ENCODE peak calls at places on chromosomes 3 and 15, in five cellular contexts. One of them, this sample, is unnamed.

GRCh38 chr3:119457260-119457659 is 6.2 kb downstream of the TMEM39A start:
- DNase-seq in K562: no peak
- DNase-seq in HepG2: no peak
- DNase-seq in H1: no peak
- DNase-seq in GM12878: no peak
- DNase-seq in this sample: no peak

GRCh38 chr3:170717410-170718402 is 131.8 kb upstream of the SLC7A14 start:
- DNase-seq in K562: peak; percentile 46
- DNase-seq in HepG2: no peak
- DNase-seq in H1: no peak
- DNase-seq in GM12878: no peak
- DNase-seq in this sample: no peak

GRCh38 chr3:88572450-88572849 is 422.7 kb downstream of the C3orf38 start:
- DNase-seq in K562: no peak
- DNase-seq in HepG2: no peak
- DNase-seq in H1: no peak
- DNase-seq in GM12878: no peak
- DNase-seq in this sample: no peak

GRCh38 chr3:48678056-48678455 is 7.7 kb downstream of the NCKIPSD start:
- DNase-seq in K562: no peak
- DNase-seq in HepG2: no peak
- DNase-seq in H1: no peak
- DNase-seq in GM12878: no peak
- DNase-seq in this sample: no peak

GRCh38 chr15:31080618-31081017 is 20.9 kb downstream of the TRPM1 start:
- DNase-seq in K562: peak; percentile 95
- DNase-seq in HepG2: no peak
- DNase-seq in H1: peak; percentile 41
- DNase-seq in GM12878: no peak
- DNase-seq in this sample: peak; percentile 96

GRCh38 chr15:76973362-76973743 is 21.6 kb upstream of the PSTPIP1 start:
- DNase-seq in K562: peak; percentile 35
- DNase-seq in HepG2: peak; percentile 12
- DNase-seq in H1: peak; percentile 54
- DNase-seq in GM12878: no peak
- DNase-seq in this sample: peak; percentile 92

GRCh38 chr3:183131735-183132134 is 30.8 kb downstream of the LAMP3 start:
- DNase-seq in K562: no peak
- DNase-seq in HepG2: no peak
- DNase-seq in H1: no peak
- DNase-seq in GM12878: no peak
- DNase-seq in this sample: no peak

GRCh38 chr15:99925661-99926461 is 192.6 kb upstream of the LYSMD4 start:
- DNase-seq in K562: peak; percentile 35
- DNase-seq in HepG2: no peak
- DNase-seq in H1: no peak
- DNase-seq in GM12878: no peak
- DNase-seq in this sample: peak; percentile 65

GRCh38 chr15:101115887-101116680 is 135.8 kb downstream of the CHSY1 start:
- DNase-seq in K562: no peak
- DNase-seq in HepG2: no peak
- DNase-seq in H1: no peak
- DNase-seq in GM12878: no peak
- DNase-seq in this sample: no peak

GRCh38 chr15:41546846-41547786 is 3.1 kb upstream of the RPAP1 start:
- DNase-seq in K562: peak; percentile 22
- DNase-seq in HepG2: no peak
- DNase-seq in H1: no peak
- DNase-seq in GM12878: no peak
- DNase-seq in this sample: no peak

GRCh38 chr3:111069974-111070751 is 1.5 kb upstream of the NECTIN3 start:
- DNase-seq in K562: no peak
- DNase-seq in HepG2: no peak
- DNase-seq in H1: no peak
- DNase-seq in GM12878: no peak
- DNase-seq in this sample: peak; percentile 45

GRCh38 chr3:65484964-65485363 is 553.8 kb downstream of the MAGI1 start:
- DNase-seq in K562: no peak
- DNase-seq in HepG2: no peak
- DNase-seq in H1: no peak
- DNase-seq in GM12878: no peak
- DNase-seq in this sample: no peak

GRCh38 chr3:158737987-158738615 is 5.8 kb upstream of the RARRES1 start:
- DNase-seq in K562: no peak
- DNase-seq in HepG2: no peak
- DNase-seq in H1: no peak
- DNase-seq in GM12878: no peak
- DNase-seq in this sample: no peak

GRCh38 chr3:154310840-154311239 is 13.4 kb downstream of the DHX36 start:
- DNase-seq in K562: no peak
- DNase-seq in HepG2: no peak
- DNase-seq in H1: no peak
- DNase-seq in GM12878: no peak
- DNase-seq in this sample: no peak

DNA sequence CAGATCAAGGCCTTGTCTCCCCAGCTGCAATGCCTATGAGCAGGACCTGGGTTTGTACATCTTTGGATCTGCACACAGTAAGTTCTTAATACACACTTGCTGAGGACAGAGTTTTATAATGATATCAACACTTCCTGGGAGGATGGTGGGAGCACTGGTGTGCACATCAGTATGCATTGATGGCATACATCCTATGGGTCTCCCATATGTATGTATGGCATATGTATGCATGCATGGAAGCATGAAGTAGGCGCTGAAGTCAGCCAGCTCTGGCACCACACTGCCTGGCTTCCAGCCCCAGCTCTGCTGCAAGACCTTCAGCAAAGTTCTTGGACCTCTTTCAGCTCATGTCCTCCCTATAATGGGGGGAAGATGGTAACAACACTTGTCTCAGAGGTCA is 68.2 kb downstream of the MYLK start:
- DNase-seq in K562: no peak
- DNase-seq in HepG2: no peak
- DNase-seq in H1: no peak
- DNase-seq in GM12878: no peak
- DNase-seq in this sample: no peak
- H3K4me2 ChIP-seq in K562: no peak overlapping the region
- H3K4me2 ChIP-seq in HepG2: no peak overlapping the region
- H3K4me2 ChIP-seq in H1: no peak overlapping the region
- H3K4me2 ChIP-seq in GM12878: no peak overlapping the region
- H3K4me2 ChIP-seq in this sample: no peak overlapping the region

DNA sequence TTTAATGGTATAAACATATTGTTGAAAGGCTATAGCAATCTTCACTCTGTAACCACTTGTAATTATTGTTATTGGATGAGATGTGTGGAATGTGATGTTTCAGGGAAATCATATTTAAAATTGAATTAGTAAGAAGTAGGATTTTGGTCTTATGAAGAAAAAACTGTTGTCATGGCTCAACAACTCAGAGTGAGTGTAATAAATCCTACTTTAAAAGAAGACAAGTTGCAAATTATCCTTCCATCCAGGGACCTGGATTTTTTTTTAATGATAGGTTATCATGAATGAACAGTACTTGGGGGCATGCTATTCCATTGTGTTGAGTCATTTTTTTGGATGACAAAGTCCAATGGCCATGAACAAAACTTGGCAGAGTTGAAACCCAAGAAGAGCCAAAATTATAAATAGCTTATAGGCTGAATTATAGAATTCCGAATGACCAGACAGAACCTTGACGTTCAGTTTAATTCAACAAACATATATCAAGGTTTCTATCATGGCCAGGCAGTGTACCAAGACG is 625.5 kb upstream of the ZNF717 start:
- DNase-seq in K562: no peak
- DNase-seq in HepG2: no peak
- DNase-seq in H1: no peak
- DNase-seq in GM12878: no peak
- DNase-seq in this sample: no peak
- TF ChIP-seq CREB1 in K562: no peak
- TF ChIP-seq CREB1 in HepG2: no peak
- TF ChIP-seq CREB1 in H1: no peak
- TF ChIP-seq CREB1 in GM12878: no peak
- TF ChIP-seq CREB1 in this sample: no peak

GRCh38 chr3:62600033-62600432 is 226.7 kb upstream of the FEZF2 start:
- DNase-seq in K562: no peak
- DNase-seq in HepG2: no peak
- DNase-seq in H1: no peak
- DNase-seq in GM12878: no peak
- DNase-seq in this sample: no peak

GRCh38 chr3:62604301-62604700 is 231.0 kb upstream of the FEZF2 start:
- DNase-seq in K562: no peak
- DNase-seq in HepG2: no peak
- DNase-seq in H1: no peak
- DNase-seq in GM12878: no peak
- DNase-seq in this sample: no peak

GRCh38 chr3:62602987-62603386 is 229.6 kb upstream of the FEZF2 start:
- DNase-seq in K562: no peak
- DNase-seq in HepG2: no peak
- DNase-seq in H1: no peak
- DNase-seq in GM12878: no peak
- DNase-seq in this sample: no peak

GRCh38 chr3:62604746-62605351 is 231.5 kb upstream of the FEZF2 start:
- DNase-seq in K562: no peak
- DNase-seq in HepG2: no peak
- DNase-seq in H1: no peak
- DNase-seq in GM12878: no peak
- DNase-seq in this sample: no peak

DNA sequence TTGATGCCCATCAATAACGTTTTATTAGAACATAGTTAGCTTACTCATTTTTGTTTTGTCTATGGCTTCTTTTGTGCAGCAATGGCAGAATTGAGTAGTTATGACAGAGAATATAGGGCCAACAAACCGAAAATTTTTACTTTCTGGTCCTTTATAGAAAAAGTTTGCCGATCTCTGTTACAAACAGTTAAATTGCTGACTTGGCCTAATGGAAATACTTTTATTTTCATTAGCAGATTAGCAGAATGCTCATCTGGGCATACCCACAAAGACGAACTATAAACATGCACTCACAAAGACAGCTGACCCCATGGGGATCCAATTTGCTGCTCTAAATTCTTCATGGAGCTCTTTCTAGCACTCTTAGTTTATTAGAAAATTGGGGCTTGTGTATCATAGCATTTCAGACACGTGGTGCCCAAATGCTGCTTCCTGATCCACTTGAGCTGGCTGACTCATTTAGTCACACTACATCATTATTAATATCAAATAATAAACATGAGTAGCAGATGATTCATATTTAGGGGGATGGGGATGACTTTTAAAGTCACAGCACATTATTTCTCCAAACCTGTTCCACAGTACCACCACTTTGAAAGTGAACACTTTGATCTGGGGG is 228.0 kb upstream of the FEZF2 start:
- DNase-seq in K562: no peak
- DNase-seq in HepG2: no peak
- DNase-seq in H1: no peak
- DNase-seq in GM12878: no peak
- DNase-seq in this sample: no peak
- H3K4me2 ChIP-seq in K562: no peak overlapping the region
- H3K4me2 ChIP-seq in HepG2: no peak overlapping the region
- H3K4me2 ChIP-seq in H1: no peak overlapping the region
- H3K4me2 ChIP-seq in GM12878: no peak overlapping the region
- H3K4me2 ChIP-seq in this sample: no peak overlapping the region

GRCh38 chr3:61989681-61990080 is 383.7 kb downstream of the FEZF2 start:
- DNase-seq in K562: no peak
- DNase-seq in HepG2: no peak
- DNase-seq in H1: no peak
- DNase-seq in GM12878: no peak
- DNase-seq in this sample: no peak

GRCh38 chr3:61983479-61983878 is 389.9 kb downstream of the FEZF2 start:
- DNase-seq in K562: no peak
- DNase-seq in HepG2: no peak
- DNase-seq in H1: no peak
- DNase-seq in GM12878: no peak
- DNase-seq in this sample: no peak

GRCh38 chr3:61981005-61981404 is 392.3 kb downstream of the FEZF2 start:
- DNase-seq in K562: no peak
- DNase-seq in HepG2: no peak
- DNase-seq in H1: no peak
- DNase-seq in GM12878: no peak
- DNase-seq in this sample: no peak

GRCh38 chr3:61986473-61986872 is 386.9 kb downstream of the FEZF2 start:
- DNase-seq in K562: no peak
- DNase-seq in HepG2: no peak
- DNase-seq in H1: no peak
- DNase-seq in GM12878: no peak
- DNase-seq in this sample: no peak

GRCh38 chr3:61985020-61985419 is 388.3 kb downstream of the FEZF2 start:
- DNase-seq in K562: no peak
- DNase-seq in HepG2: no peak
- DNase-seq in H1: no peak
- DNase-seq in GM12878: no peak
- DNase-seq in this sample: no peak
- TF ChIP-seq CREB1 in K562: no peak
- TF ChIP-seq CREB1 in HepG2: no peak
- TF ChIP-seq CREB1 in H1: no peak
- TF ChIP-seq CREB1 in GM12878: no peak
- TF ChIP-seq CREB1 in this sample: no peak

GRCh38 chr3:8737301-8737700 is 3.7 kb downstream of the CAV3 start:
- DNase-seq in K562: no peak
- DNase-seq in HepG2: no peak
- DNase-seq in H1: no peak
- DNase-seq in GM12878: no peak
- DNase-seq in this sample: no peak
- H3K4me2 ChIP-seq in K562: no peak overlapping the region
- H3K4me2 ChIP-seq in HepG2: no peak overlapping the region
- H3K4me2 ChIP-seq in H1: no peak overlapping the region
- H3K4me2 ChIP-seq in GM12878: no peak overlapping the region
- H3K4me2 ChIP-seq in this sample: no peak overlapping the region

GRCh38 chr3:55622116-55622515 is 135.0 kb upstream of the WNT5A start:
- DNase-seq in K562: no peak
- DNase-seq in HepG2: no peak
- DNase-seq in H1: no peak
- DNase-seq in GM12878: no peak
- DNase-seq in this sample: no peak
- TF ChIP-seq CREB1 in K562: no peak
- TF ChIP-seq CREB1 in HepG2: no peak
- TF ChIP-seq CREB1 in H1: no peak
- TF ChIP-seq CREB1 in GM12878: no peak
- TF ChIP-seq CREB1 in this sample: no peak

GRCh38 chr3:179196700-179197099 is 48.5 kb downstream of the PIK3CA start:
- DNase-seq in K562: no peak
- DNase-seq in HepG2: no peak
- DNase-seq in H1: no peak
- DNase-seq in GM12878: no peak
- DNase-seq in this sample: peak; percentile 64
- H3K4me2 ChIP-seq in K562: no peak overlapping the region
- H3K4me2 ChIP-seq in HepG2: no peak overlapping the region
- H3K4me2 ChIP-seq in H1: no peak overlapping the region
- H3K4me2 ChIP-seq in GM12878: peak overlapping the region; percentile 27
- H3K4me2 ChIP-seq in this sample: peak overlapping the region; percentile 15